ENCODE peak calls at places on chromosome 6, in four cellular contexts. R is H9, M is A549, X is PC-9. U is an unnamed sample.

GRCh38 chr6:43172127-43173007 is 1.3 kb downstream of the SRF start:
- DNase-seq in M (no peak), R (no peak), X (no peak), U (peak; percentile 71)

GRCh38 chr6:133595076-133595868 is 293.6 kb upstream of the TCF21 start:
- DNase-seq in M (no peak), X (no peak), R (no peak), U (no peak)

GRCh38 chr6:80163754-80164187 is 57.3 kb downstream of the BCKDHB start:
- DNase-seq in X (peak; percentile 70), M (peak; percentile 4), R (no peak), U (peak; percentile 2)

GRCh38 chr6:140784573-140784972 is 1348.2 kb upstream of the GJE1 start:
- DNase-seq in R (no peak), X (no peak), M (no peak), U (no peak)

GRCh38 chr6:42025790-42026311 is 24.5 kb upstream of the TAF8 start:
- DNase-seq in X (no peak), M (no peak), R (no peak), U (no peak)

GRCh38 chr6:1832844-1833787 is 223.4 kb downstream of the FOXC1 start:
- DNase-seq in R (no peak), X (no peak), M (no peak), U (no peak)

GRCh38 chr6:75480425-75480824 is 13.2 kb downstream of the FILIP1 start:
- DNase-seq in R (no peak), M (no peak), X (no peak), U (no peak)

GRCh38 chr6:20918868-20919267 is 384.6 kb downstream of the CDKAL1 start:
- DNase-seq in R (no peak), X (no peak), M (no peak), U (no peak)

GRCh38 chr6:105593805-105594231 is 190.9 kb upstream of the PREP start:
- DNase-seq in R (no peak), X (no peak), M (no peak), U (no peak)

GRCh38 chr6:15620616-15621015 is 42.2 kb downstream of the DTNBP1 start:
- DNase-seq in M (no peak), R (no peak), X (no peak), U (no peak)

GRCh38 chr6:124076336-124077048 is 272.8 kb downstream of the NKAIN2 start:
- DNase-seq in R (no peak), X (no peak), M (no peak), U (no peak)

GRCh38 chr6:16140607-16141006 is 11.7 kb downstream of the MYLIP start:
- DNase-seq in M (no peak), X (no peak), R (no peak), U (no peak)

GRCh38 chr6:124470803-124471202 is 491.4 kb upstream of the RNF217 start:
- DNase-seq in M (no peak), X (no peak), R (no peak), U (no peak)

GRCh38 chr6:85362652-85363310 is 87.1 kb upstream of the NT5E start:
- DNase-seq in X (no peak), R (no peak), M (no peak), U (no peak)

GRCh38 chr6:85459224-85459901 is 9.5 kb downstream of the NT5E start:
- DNase-seq in R (no peak), M (no peak), X (peak; percentile 93), U (no peak)

GRCh38 chr6:112441607-112442006 is 94.5 kb downstream of the RFPL4B start:
- DNase-seq in X (no peak), M (no peak), R (no peak), U (no peak)

GRCh38 chr6:7087491-7087979 is 20.2 kb upstream of the RREB1 start:
- DNase-seq in M (no peak), X (no peak), R (no peak), U (no peak)

GRCh38 chr6:7088076-7088742 is 19.6 kb upstream of the RREB1 start:
- DNase-seq in X (no peak), R (no peak), M (no peak), U (no peak)

GRCh38 chr6:7086488-7086887 is 21.3 kb upstream of the RREB1 start:
- DNase-seq in M (no peak), R (no peak), X (no peak), U (no peak)

GRCh38 chr6:7085911-7086310 is 21.9 kb upstream of the RREB1 start:
- DNase-seq in X (no peak), R (no peak), M (no peak), U (no peak)

GRCh38 chr6:7087066-7087465 is 20.7 kb upstream of the RREB1 start:
- DNase-seq in M (no peak), R (no peak), X (no peak), U (no peak)
- TF ChIP-seq CTCF in M (no peak), R (no peak), X (no peak), U (no peak)

DNA sequence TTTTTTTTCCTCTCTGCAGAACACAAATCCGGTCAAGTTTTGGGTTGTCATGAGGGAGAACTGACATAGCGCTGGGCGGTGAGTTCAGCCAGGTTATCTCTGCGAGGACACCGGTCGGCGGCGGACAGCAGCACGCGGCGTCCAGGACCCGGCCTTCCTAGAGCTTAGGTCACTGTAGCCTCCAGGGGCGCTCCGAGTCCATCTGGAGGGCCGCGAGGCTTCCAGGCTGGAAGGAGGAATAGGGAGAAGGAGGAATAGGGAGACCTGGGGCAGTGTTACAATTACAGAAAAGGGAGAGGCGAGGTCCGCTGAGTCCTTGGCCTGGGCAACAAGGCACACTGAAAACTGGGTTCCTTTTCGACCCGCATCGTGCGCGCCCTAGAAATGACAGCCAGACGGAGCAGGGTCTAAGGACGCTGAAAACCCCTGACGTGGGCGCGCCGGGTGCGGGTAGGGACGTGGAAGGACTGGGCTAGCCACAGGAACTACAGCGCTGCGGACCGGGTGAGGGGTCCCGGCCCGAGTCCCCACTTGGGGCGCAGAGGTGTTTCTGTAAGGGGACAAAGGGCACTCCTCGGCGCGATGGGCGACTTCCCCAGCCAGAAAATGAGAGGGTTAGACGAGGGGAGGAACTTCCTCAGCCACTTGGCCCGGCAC is 536 bp upstream of the FNDC1 start:
- DNase-seq in M (peak; percentile 63), X (no peak), R (peak; percentile 86), U (peak; percentile 69)
- TF ChIP-seq CTCF in M (no peak), X (no peak), R (peak; percentile 61), U (peak; percentile 37)

GRCh38 chr6:51932956-51933355 is 154.5 kb downstream of the PKHD1 start:
- DNase-seq in R (no peak), X (no peak), M (no peak), U (no peak)

GRCh38 chr6:51936941-51937340 is 150.5 kb downstream of the PKHD1 start:
- DNase-seq in R (no peak), M (no peak), X (no peak), U (no peak)

GRCh38 chr6:51930602-51931001 is 156.8 kb downstream of the PKHD1 start:
- DNase-seq in M (no peak), R (no peak), X (no peak), U (no peak)

GRCh38 chr6:51936536-51936935 is 150.9 kb downstream of the PKHD1 start:
- DNase-seq in X (no peak), R (no peak), M (no peak), U (no peak)

GRCh38 chr6:51934098-51934497 is 153.3 kb downstream of the PKHD1 start:
- DNase-seq in M (peak; percentile 13), R (peak; percentile 75), X (no peak), U (peak; percentile 2)
- TF ChIP-seq CTCF in M (no peak), R (peak; percentile 72), X (peak; percentile 51), U (no peak)

GRCh38 chr6:71080793-71081192 is 123.9 kb upstream of the B3GAT2 start:
- DNase-seq in R (no peak), M (no peak), X (no peak), U (no peak)

GRCh38 chr6:71077655-71078054 is 120.8 kb upstream of the B3GAT2 start:
- DNase-seq in X (no peak), M (no peak), R (no peak), U (no peak)

GRCh38 chr6:71082033-71082620 is 125.3 kb upstream of the B3GAT2 start:
- DNase-seq in R (no peak), M (no peak), X (no peak), U (no peak)

GRCh38 chr6:71079707-71080106 is 122.8 kb upstream of the B3GAT2 start:
- DNase-seq in X (no peak), M (no peak), R (no peak), U (no peak)

GRCh38 chr6:71080151-71080550 is 123.3 kb upstream of the B3GAT2 start:
- DNase-seq in X (no peak), M (no peak), R (no peak), U (no peak)
- TF ChIP-seq CTCF in X (no peak), M (no peak), R (no peak), U (no peak)

DNA sequence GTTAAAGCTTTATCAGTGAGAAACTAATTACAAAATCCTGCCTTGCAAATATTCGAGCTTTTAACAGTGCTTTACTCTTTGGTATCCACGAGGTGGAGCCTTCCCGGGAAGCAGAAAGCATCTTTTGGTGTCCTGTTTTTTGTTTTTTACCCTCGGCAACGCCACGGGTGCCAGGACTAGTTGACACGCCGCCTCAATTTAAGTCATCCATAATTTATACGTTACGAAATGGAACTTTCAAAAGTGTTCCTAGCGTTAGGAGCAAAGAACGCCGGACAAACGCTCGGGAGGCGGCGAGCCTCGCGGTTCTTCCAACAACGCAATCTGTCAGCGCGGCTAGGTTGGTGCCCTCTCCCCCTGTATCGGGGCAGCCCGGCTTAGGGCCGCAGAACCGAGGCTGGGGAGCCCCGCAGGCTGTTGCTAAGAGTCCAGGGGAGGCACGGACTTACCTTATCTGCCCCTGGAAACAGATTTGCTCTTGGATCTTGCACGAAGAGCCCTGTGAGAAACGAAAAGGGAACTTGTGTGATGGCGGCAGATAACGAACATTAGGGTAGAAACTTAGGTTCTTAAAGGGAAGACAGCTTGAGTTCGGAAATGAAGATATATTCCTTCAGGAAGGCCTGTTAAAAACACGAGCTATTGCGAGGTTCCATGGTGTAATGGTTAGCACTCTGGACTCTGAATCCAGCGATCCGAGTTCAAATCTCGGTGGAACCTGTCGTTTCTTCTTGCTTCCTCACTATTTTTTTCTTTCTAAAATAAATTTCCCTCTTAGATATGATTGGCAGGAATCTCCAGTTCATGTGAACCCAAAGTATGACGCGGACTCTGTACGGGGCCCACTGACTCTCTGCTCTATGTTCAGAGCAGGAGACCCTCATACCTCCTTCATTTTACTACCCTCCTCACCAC is 46.2 kb upstream of the ZNF184 start:
- DNase-seq in X (peak; percentile 85), R (peak; percentile 71), M (no peak), U (peak; percentile 72)
- TF ChIP-seq CTCF in X (peak; percentile 86), R (peak; percentile 86), M (peak; percentile 68), U (peak; percentile 60)

GRCh38 chr6:151664390-151664789 is 143.1 kb upstream of the ESR1 start:
- DNase-seq in M (no peak), R (no peak), X (no peak), U (no peak)

GRCh38 chr6:151663559-151663958 is 143.9 kb upstream of the ESR1 start:
- DNase-seq in R (no peak), M (no peak), X (no peak), U (no peak)

GRCh38 chr6:151661509-151661908 is 146.0 kb upstream of the ESR1 start:
- DNase-seq in M (no peak), X (no peak), R (no peak), U (no peak)

GRCh38 chr6:151659212-151659611 is 148.3 kb upstream of the ESR1 start:
- DNase-seq in X (no peak), R (no peak), M (no peak), U (no peak)

DNA sequence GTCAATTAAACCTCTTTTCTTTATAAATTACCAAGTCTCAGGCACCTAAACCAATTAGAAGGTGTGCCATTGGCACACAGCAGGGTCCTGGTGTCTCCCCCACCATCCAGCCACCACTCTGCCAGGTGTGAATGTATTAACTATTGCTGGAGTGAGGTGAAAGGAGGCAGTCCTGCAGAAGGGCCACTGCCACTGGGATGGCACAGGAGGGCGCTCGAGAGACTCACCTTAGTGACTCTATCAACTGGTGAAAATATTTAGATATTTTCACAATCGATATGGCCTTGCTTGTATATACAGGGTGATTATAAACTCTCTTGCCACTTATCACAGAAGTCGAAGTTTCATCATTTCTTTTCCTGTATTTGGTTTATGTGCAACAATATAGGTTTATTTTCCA is 145.6 kb upstream of the ESR1 start:
- DNase-seq in M (no peak), R (peak; percentile 75), X (no peak), U (no peak)
- TF ChIP-seq CTCF in M (no peak), R (peak; percentile 81), X (no peak), U (no peak)